ENCODE peak calls at places on chromosomes 5 and 9, in ten cellular contexts. T is psoas muscle, N is fibroblast of lung, J is OCI-LY7, M is SK-N-SH, S is SJSA1, L is cardiac muscle cell, A is A549, U is upper lobe of left lung, E is lower lobe of right lung. C is an unnamed sample.

GRCh38 chr9:88313364-88314220 is 74.7 kb upstream of the SPIN1 start:
- DNase-seq in L (no peak), A (no peak), E (no peak), N (peak; percentile 12), U (no peak), T (no peak), S (peak; percentile 15), M (no peak), J (no peak), C (no peak)

GRCh38 chr5:43428034-43428712 is 16.0 kb upstream of the CCL28 start:
- DNase-seq in J (no peak), L (no peak), M (no peak), E (no peak), S (peak; percentile 56), U (no peak), N (peak; percentile 85), T (no peak), A (no peak), C (no peak)

GRCh38 chr5:134136221-134136631 is 21.7 kb downstream of the TCF7 start:
- DNase-seq in T (no peak), J (no peak), E (peak; percentile 12), N (no peak), A (no peak), L (no peak), S (no peak), M (no peak), U (no peak), C (peak; percentile 47)

GRCh38 chr9:130363755-130364404 is 80.9 kb upstream of the ASS1 start:
- DNase-seq in S (no peak), T (no peak), L (no peak), E (no peak), M (no peak), N (no peak), A (no peak), J (no peak), U (no peak), C (no peak)

GRCh38 chr5:159038907-159039306 is 60.8 kb downstream of the EBF1 start:
- DNase-seq in L (no peak), E (no peak), U (no peak), S (peak; percentile 92), T (no peak), M (no peak), A (no peak), N (peak; percentile 89), J (no peak), C (peak; percentile 80)

GRCh38 chr9:30982301-30982700 is 1402.1 kb upstream of the ACO1 start:
- DNase-seq in L (no peak), M (no peak), N (no peak), J (no peak), E (no peak), A (no peak), S (no peak), T (no peak), U (no peak), C (no peak)

GRCh38 chr9:87336914-87337333 is 160.7 kb upstream of the DAPK1 start:
- DNase-seq in M (peak; percentile 60), A (peak; percentile 44), J (peak; percentile 71), U (no peak), S (no peak), L (peak; percentile 79), T (no peak), N (peak; percentile 77), E (no peak), C (no peak)

GRCh38 chr9:2029666-2030170 is 14.6 kb downstream of the SMARCA2 start:
- DNase-seq in A (no peak), M (peak; percentile 20), E (no peak), J (no peak), S (no peak), T (no peak), U (no peak), N (no peak), L (no peak), C (no peak)

GRCh38 chr5:43213951-43214350 is 21.9 kb downstream of the NIM1K start:
- DNase-seq in A (no peak), N (no peak), J (no peak), T (no peak), U (no peak), E (no peak), M (no peak), S (no peak), L (no peak), C (no peak)

GRCh38 chr9:128153117-128153946 is 4.1 kb downstream of the LCN2 start:
- DNase-seq in U (peak; percentile 64), M (no peak), T (no peak), A (no peak), N (no peak), E (peak; percentile 28), S (no peak), J (no peak), L (no peak), C (no peak)

GRCh38 chr5:173530547-173530946 is 85.9 kb downstream of the BOD1 start:
- DNase-seq in J (no peak), T (no peak), S (no peak), E (no peak), M (no peak), A (peak; percentile 17), U (no peak), N (no peak), L (peak; percentile 6), C (no peak)

GRCh38 chr5:131096774-131097695 is 68.0 kb downstream of the HINT1 start:
- DNase-seq in A (no peak), M (no peak), J (no peak), S (no peak), E (no peak), L (no peak), U (no peak), N (no peak), T (no peak), C (no peak)

GRCh38 chr5:156356238-156356637 is 29.3 kb downstream of the SGCD start:
- DNase-seq in L (no peak), T (no peak), A (no peak), S (no peak), J (no peak), M (no peak), N (peak; percentile 9), E (no peak), U (no peak), C (no peak)

GRCh38 chr5:158819095-158819494 is 280.6 kb downstream of the EBF1 start:
- DNase-seq in T (no peak), J (peak; percentile 68), S (no peak), M (no peak), E (no peak), U (no peak), L (no peak), A (no peak), N (no peak), C (no peak)

GRCh38 chr5:147690595-147690994 is 91.9 kb downstream of the JAKMIP2 start:
- DNase-seq in J (peak; percentile 2), M (no peak), T (no peak), U (no peak), A (no peak), L (peak; percentile 37), E (no peak), S (no peak), N (peak; percentile 10), C (no peak)

DNA sequence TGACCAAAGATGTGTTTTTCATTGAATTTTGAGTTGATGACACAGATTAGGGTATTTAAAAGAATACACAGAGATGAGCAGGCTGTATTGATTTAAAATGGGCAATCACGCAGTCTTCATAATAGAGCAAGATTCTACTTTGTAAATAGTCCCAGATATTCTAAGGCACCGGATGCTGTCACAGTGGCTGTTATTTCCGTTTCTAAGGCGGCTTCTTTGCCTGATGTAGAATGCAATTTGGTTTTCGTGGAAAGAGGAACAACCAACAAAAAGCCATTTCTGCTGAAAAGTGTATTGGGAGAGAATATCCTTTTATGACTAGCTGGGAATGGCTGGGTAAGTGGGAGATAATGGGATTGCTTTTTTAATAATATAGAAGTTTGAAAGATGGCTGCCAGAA is 17.5 kb downstream of the PRKACG start:
- DNase-seq in N (no peak), L (no peak), J (no peak), S (no peak), T (no peak), M (no peak), A (no peak), U (no peak), E (no peak), C (no peak)
- H3K27ac ChIP-seq in N (no peak overlapping the region), L (no peak overlapping the region), J (no peak overlapping the region), S (no peak overlapping the region), T (no peak overlapping the region), M (no peak overlapping the region), A (no peak overlapping the region), U (peak overlapping the region; percentile 47), E (peak overlapping the region; percentile 51), C (no peak overlapping the region)

DNA sequence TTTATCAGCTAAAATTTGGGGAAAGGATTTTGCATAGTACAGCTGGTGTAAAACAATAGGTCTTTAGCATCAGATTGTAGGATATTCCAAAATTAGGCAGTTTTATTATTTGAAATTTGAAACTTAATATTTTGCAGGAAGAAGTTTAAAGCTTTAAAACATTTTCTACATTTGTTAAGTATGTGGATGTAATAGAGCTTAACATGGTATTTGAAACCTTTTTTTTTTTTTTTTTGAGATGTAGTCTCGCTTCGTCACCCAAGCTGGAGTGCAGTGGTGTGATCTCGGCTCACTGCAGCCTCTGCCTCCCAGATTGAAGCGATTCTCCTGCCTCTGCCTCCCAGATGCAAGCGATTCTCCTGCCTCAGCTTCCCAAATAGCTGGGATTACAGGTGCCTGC is 2.9 kb downstream of the DENND4C start:
- DNase-seq in T (no peak), L (no peak), M (no peak), E (no peak), J (peak; percentile 8), S (no peak), A (no peak), U (no peak), N (no peak), C (no peak)
- H3K4me3 ChIP-seq in T (peak overlapping the region; percentile 100), L (peak overlapping the region; percentile 75), M (no peak overlapping the region), E (peak overlapping the region; percentile 99), J (peak overlapping the region; percentile 81), S (no peak overlapping the region), A (peak overlapping the region; percentile 82), U (no peak overlapping the region), N (peak overlapping the region; percentile 96), C (no peak overlapping the region)

GRCh38 chr9:110278080-110278707 is 21.9 kb upstream of the TXN start:
- DNase-seq in U (no peak), T (no peak), E (no peak), A (no peak), J (no peak), L (no peak), N (peak; percentile 53), S (peak; percentile 15), M (no peak), C (no peak)
- H3K27ac ChIP-seq in U (no peak overlapping the region), T (no peak overlapping the region), E (no peak overlapping the region), A (no peak overlapping the region), J (no peak overlapping the region), L (no peak overlapping the region), N (no peak overlapping the region), S (no peak overlapping the region), M (no peak overlapping the region), C (no peak overlapping the region)

DNA sequence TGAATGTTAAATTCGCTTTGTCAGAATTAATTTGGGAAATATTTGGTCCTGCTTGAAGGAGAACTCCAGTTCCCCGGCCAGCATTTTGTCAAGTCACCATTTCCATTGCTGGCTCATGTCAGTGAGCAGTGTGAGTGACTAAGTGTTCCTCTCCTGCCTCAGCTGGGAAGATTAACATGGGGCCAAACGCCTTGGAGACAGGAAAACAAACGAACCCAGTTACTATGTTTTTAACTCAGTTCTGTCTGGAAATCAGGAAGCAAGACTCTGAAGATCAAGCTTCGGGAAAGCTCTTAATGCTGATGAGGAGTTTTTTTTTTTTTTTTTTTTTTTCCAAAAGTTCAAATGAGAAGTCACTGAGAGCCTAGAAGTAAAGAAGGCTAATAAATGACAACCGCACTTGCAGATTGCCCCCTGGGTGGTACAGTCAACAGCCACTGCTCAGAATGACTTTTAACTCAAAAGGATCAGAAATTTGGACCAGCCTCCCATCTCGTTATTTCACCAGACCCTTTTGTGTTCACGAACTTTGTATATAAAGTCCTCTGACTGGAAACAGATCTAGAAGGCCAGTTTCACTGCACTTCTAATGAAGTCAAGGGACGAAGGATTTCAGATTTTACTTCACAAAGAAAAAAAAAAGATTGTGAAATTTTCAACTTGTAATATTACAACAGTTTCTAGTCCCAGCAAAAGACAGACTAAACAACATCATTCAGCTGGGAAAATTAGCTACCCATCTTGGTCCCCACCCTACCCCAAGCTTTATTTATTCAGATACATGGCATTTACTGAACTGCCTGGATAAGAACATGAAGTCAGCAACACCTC is 121.3 kb downstream of the LHFPL2 start:
- DNase-seq in A (peak; percentile 60), U (no peak), J (no peak), L (peak; percentile 60), N (peak; percentile 97), M (no peak), E (peak; percentile 54), T (peak; percentile 52), S (peak; percentile 53), C (peak; percentile 93)
- H3K4me3 ChIP-seq in A (no peak overlapping the region), U (no peak overlapping the region), J (no peak overlapping the region), L (no peak overlapping the region), N (no peak overlapping the region), M (no peak overlapping the region), E (no peak overlapping the region), T (no peak overlapping the region), S (no peak overlapping the region), C (no peak overlapping the region)